ENCODE peak calls at places on chromosome 4, in six cellular contexts. L, J, F, U, E and Y are unnamed samples.

GRCh38 chr4:131584587-131584986 is 1564.5 kb upstream of the PCDH10 start:
- DNase-seq in L (no peak), J (no peak), F (no peak), U (no peak), E (no peak), Y (no peak)

GRCh38 chr4:125322363-125322730 is 7.6 kb downstream of the FAT4 start:
- DNase-seq in L (no peak), J (no peak), F (no peak), U (no peak), E (no peak), Y (no peak)

GRCh38 chr4:26032572-26033320 is 118.7 kb downstream of the SMIM20 start:
- DNase-seq in L (no peak), J (no peak), F (no peak), U (no peak), E (no peak), Y (no peak)

GRCh38 chr4:110068248-110068647 is 130.2 kb downstream of the ELOVL6 start:
- DNase-seq in L (no peak), J (no peak), F (no peak), U (no peak), E (no peak), Y (no peak)

GRCh38 chr4:155929833-155930232 is 23.8 kb downstream of the CTSO start:
- DNase-seq in L (no peak), J (no peak), F (no peak), U (no peak), E (no peak), Y (no peak)

GRCh38 chr4:86334020-86334750 is 25.7 kb downstream of the MAPK10 start:
- DNase-seq in L (no peak), J (no peak), F (no peak), U (no peak), E (no peak), Y (no peak)

GRCh38 chr4:69071286-69071685 is 25.0 kb upstream of the UGT2B7 start:
- DNase-seq in L (no peak), J (no peak), F (no peak), U (no peak), E (no peak), Y (no peak)

GRCh38 chr4:110119347-110119746 is 79.1 kb downstream of the ELOVL6 start:
- DNase-seq in L (no peak), J (no peak), F (no peak), U (peak), E (peak), Y (no peak)

GRCh38 chr4:35934370-35934981 is 309.8 kb downstream of the ARAP2 start:
- DNase-seq in L (no peak), J (no peak), F (peak), U (no peak), E (no peak), Y (peak)

GRCh38 chr4:2059034-2059725 is at the start of gene NAT8L:
- DNase-seq in L (peak), J (no peak), F (peak), U (peak), E (no peak), Y (no peak)

GRCh38 chr4:1722551-1723071 is 1.3 kb downstream of the TACC3 start:
- DNase-seq in L (no peak), J (no peak), F (no peak), U (no peak), E (no peak), Y (no peak)

GRCh38 chr4:26206339-26206738 is 114.5 kb upstream of the RBPJ start:
- DNase-seq in L (no peak), J (peak), F (no peak), U (no peak), E (no peak), Y (no peak)

GRCh38 chr4:53186714-53187358 is 179.0 kb downstream of the SCFD2 start:
- DNase-seq in L (no peak), J (no peak), F (no peak), U (no peak), E (no peak), Y (no peak)

GRCh38 chr4:26953361-26953760 is 92.7 kb downstream of the STIM2 start:
- DNase-seq in L (no peak), J (no peak), F (no peak), U (no peak), E (no peak), Y (no peak)

GRCh38 chr4:181030961-181031360 is 1212.2 kb upstream of the TENM3 start:
- DNase-seq in L (no peak), J (no peak), F (no peak), U (no peak), E (no peak), Y (no peak)

GRCh38 chr4:158809611-158810486 is 41.0 kb downstream of the FNIP2 start:
- DNase-seq in L (no peak), J (peak), F (peak), U (peak), E (no peak), Y (peak)

GRCh38 chr4:168421671-168422070 is 58.6 kb downstream of the DDX60L start:
- DNase-seq in L (peak), J (no peak), F (peak), U (no peak), E (peak), Y (no peak)

GRCh38 chr4:180101348-180102083 is 2141.7 kb upstream of the TENM3 start:
- DNase-seq in L (no peak), J (no peak), F (no peak), U (no peak), E (no peak), Y (no peak)

GRCh38 chr4:183996868-183997267 is 91.8 kb downstream of the STOX2 start:
- DNase-seq in L (no peak), J (no peak), F (no peak), U (no peak), E (no peak), Y (no peak)

GRCh38 chr4:40335508-40335860 is 351 bp downstream of the CHRNA9 start:
- DNase-seq in L (no peak), J (no peak), F (peak), U (no peak), E (no peak), Y (no peak)

GRCh38 chr4:158236304-158237030 is 26.2 kb downstream of the TMEM144 start:
- DNase-seq in L (no peak), J (peak), F (no peak), U (no peak), E (no peak), Y (no peak)

GRCh38 chr4:118265312-118266144 is 87.3 kb downstream of the PRSS12 start:
- DNase-seq in L (no peak), J (no peak), F (no peak), U (no peak), E (no peak), Y (no peak)

GRCh38 chr4:55386073-55386472 is 9.7 kb upstream of the TMEM165 start:
- DNase-seq in L (peak), J (no peak), F (no peak), U (no peak), E (no peak), Y (no peak)

GRCh38 chr4:172147702-172148101 is 334.5 kb downstream of the GALNTL6 start:
- DNase-seq in L (no peak), J (no peak), F (peak), U (no peak), E (no peak), Y (no peak)

GRCh38 chr4:52657630-52658501 is 1.2 kb downstream of the USP46 start:
- DNase-seq in L (no peak), J (no peak), F (peak), U (no peak), E (no peak), Y (no peak)

GRCh38 chr4:114081783-114082182 is 102.3 kb upstream of the ARSJ start:
- DNase-seq in L (no peak), J (no peak), F (no peak), U (no peak), E (no peak), Y (no peak)

GRCh38 chr4:78014889-78015886 is 41.9 kb upstream of the FRAS1 start:
- DNase-seq in L (no peak), J (no peak), F (no peak), U (no peak), E (no peak), Y (no peak)

GRCh38 chr4:149223659-149224058 is 592.0 kb downstream of the IQCM start:
- DNase-seq in L (no peak), J (no peak), F (no peak), U (no peak), E (no peak), Y (no peak)

GRCh38 chr4:144355809-144356757 is 215.6 kb upstream of the GYPA start:
- DNase-seq in L (no peak), J (no peak), F (peak), U (peak), E (no peak), Y (peak)
- TF ChIP-seq CTCF in L (peak), J (no peak), F (peak), U (peak), E (no peak), Y (peak)

GRCh38 chr4:106875340-106875739 is 160.8 kb downstream of the DKK2 start:
- DNase-seq in L (no peak), J (no peak), F (peak), U (no peak), E (no peak), Y (no peak)
- TF ChIP-seq CTCF in L (no peak), J (no peak), F (no peak), U (no peak), E (no peak), Y (no peak)

DNA sequence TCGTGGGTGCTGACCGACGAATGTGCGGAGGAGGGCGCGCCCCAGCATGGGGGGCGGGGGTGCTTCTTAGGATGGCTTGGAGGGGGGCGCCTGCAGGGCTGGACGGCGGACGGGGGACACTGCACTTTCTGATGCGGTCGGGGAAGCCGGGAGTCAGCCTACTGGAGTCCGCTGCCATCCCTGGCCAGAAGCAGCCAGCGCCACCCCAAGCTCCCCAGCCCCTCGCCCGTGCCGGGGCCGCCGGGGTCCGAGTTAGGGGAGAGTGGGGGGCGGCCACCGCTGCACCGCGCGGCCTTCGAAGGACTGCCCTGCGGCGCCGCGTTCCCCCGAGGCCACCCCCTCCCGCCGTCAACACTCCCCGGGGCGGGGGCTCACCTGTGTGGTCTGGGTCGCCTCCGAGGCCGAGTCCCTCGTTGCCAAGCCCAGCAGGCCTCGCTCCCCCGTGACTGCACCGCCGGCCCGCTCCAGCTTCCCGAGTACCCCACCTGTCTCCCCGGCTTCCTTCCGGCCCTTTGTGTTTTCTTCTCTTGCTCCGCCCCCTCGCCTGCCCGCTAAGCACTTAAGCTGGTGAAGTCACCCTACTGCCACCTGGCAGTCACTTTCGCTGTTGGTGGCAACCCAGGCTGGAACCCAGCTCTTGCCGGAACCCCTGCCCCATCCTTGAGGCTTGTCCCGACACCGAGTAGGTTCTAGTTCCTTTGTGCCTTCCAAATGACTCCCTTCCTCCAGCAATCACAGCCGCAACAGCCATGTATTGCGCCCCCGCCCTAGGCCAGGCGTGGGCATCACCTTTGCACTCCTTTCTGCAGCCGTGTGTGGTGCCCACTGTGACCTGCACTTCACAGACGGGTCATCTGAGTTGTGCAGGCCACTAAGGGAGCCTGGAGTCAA is at the start of gene OCIAD2:
- DNase-seq in L (no peak), J (peak), F (peak), U (peak), E (peak), Y (peak)
- TF ChIP-seq CTCF in L (no peak), J (peak), F (no peak), U (peak), E (peak), Y (peak)

DNA sequence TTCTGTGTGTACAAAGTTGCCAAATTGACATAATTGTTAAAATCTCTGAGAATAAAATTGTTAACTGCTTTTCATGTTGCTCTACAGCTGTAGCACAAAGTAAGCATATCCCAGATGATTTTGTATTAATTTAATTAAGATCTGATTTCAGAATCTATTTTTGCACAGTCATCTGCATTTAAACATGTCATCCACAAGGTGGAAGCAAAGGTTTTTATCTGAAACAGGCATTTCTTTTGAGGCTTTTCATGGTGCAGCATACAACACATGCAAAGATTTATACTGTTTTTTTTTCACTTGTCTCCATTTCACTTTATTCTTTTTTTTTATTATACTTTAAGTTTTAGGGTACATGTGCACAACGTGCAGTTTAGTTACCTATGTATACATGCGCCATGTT is 51.2 kb downstream of the GC start:
- DNase-seq in L (peak), J (no peak), F (peak), U (no peak), E (no peak), Y (peak)
- TF ChIP-seq CTCF in L (peak), J (peak), F (peak), U (peak), E (no peak), Y (peak)